ENCODE peak calls at places on chromosome 7, in nine cellular contexts. P is T-helper 17 cell, E is OCI-LY7, Q is HTR-8/SVneo, M is Caco-2, G is glutamatergic neuron, T is C1 segment of cervical spinal cord, Y is AG09319, B is NAMALWA. R is an unnamed sample.

GRCh38 chr7:7272294-7272693 is 90.0 kb downstream of the C1GALT1 start:
- DNase-seq in P (no peak), E (no peak), Q (no peak), M (no peak), G (no peak), T (no peak), Y (no peak), B (no peak), R (no peak)

GRCh38 chr7:66697451-66698438 is 42.8 kb upstream of the RABGEF1 start:
- DNase-seq in P (no peak), E (no peak), Q (no peak), M (no peak), G (no peak), T (peak), Y (no peak), B (no peak), R (no peak)

GRCh38 chr7:22202141-22202540 is 154.8 kb downstream of the RAPGEF5 start:
- DNase-seq in P (no peak), E (no peak), Q (no peak), M (no peak), G (no peak), T (no peak), Y (no peak), B (no peak), R (no peak)

GRCh38 chr7:100640438-100641410 is 628 bp downstream of the TFR2 start:
- DNase-seq in P (no peak), E (no peak), Q (no peak), M (no peak), G (no peak), T (no peak), Y (no peak), B (no peak), R (no peak)

GRCh38 chr7:129951076-129952011 is 1.4 kb downstream of the UBE2H start:
- DNase-seq in P (no peak), E (peak), Q (no peak), M (no peak), G (no peak), T (peak), Y (no peak), B (peak), R (peak)

GRCh38 chr7:34133983-34134782 is 228.8 kb downstream of the BMPER start:
- DNase-seq in P (no peak), E (peak), Q (peak), M (peak), G (peak), T (no peak), Y (peak), B (peak), R (peak)

GRCh38 chr7:110790992-110791391 is 299.9 kb upstream of the LRRN3 start:
- DNase-seq in P (no peak), E (no peak), Q (no peak), M (no peak), G (no peak), T (no peak), Y (no peak), B (no peak), R (no peak)

GRCh38 chr7:35878356-35878755 is 77.5 kb downstream of the SEPTIN7 start:
- DNase-seq in P (no peak), E (no peak), Q (no peak), M (no peak), G (no peak), T (no peak), Y (no peak), B (no peak), R (no peak)

GRCh38 chr7:17369686-17370426 is 71.4 kb downstream of the AHR start:
- DNase-seq in P (no peak), E (no peak), Q (peak), M (peak), G (no peak), T (no peak), Y (peak), B (no peak), R (peak)

GRCh38 chr7:74231232-74231590 is 21.4 kb downstream of the LAT2 start:
- DNase-seq in P (no peak), E (peak), Q (no peak), M (no peak), G (no peak), T (no peak), Y (no peak), B (no peak), R (no peak)

GRCh38 chr7:157434701-157435100 is 97.9 kb downstream of the DNAJB6 start:
- DNase-seq in P (no peak), E (no peak), Q (no peak), M (no peak), G (no peak), T (no peak), Y (no peak), B (no peak), R (no peak)

GRCh38 chr7:157586426-157586955 is 249.7 kb downstream of the DNAJB6 start:
- DNase-seq in P (no peak), E (no peak), Q (no peak), M (no peak), G (no peak), T (no peak), Y (no peak), B (no peak), R (no peak)

GRCh38 chr7:148719753-148720152 is 21.1 kb downstream of the CUL1 start:
- DNase-seq in P (no peak), E (no peak), Q (no peak), M (no peak), G (no peak), T (no peak), Y (no peak), B (no peak), R (no peak)

GRCh38 chr7:112204776-112205347 is 1.3 kb downstream of the DOCK4 start:
- DNase-seq in P (no peak), E (peak), Q (no peak), M (no peak), G (no peak), T (no peak), Y (no peak), B (peak), R (no peak)

GRCh38 chr7:1450431-1450830 is 8.8 kb downstream of the MICALL2 start:
- DNase-seq in P (no peak), E (no peak), Q (no peak), M (no peak), G (no peak), T (no peak), Y (no peak), B (no peak), R (no peak)

GRCh38 chr7:40873248-40873647 is 738.4 kb downstream of the SUGCT start:
- DNase-seq in P (no peak), E (no peak), Q (no peak), M (no peak), G (no peak), T (no peak), Y (no peak), B (no peak), R (no peak)

GRCh38 chr7:142459557-142459963 is 201.7 kb upstream of the PRSS58 start:
- DNase-seq in P (no peak), E (peak), Q (no peak), M (peak), G (no peak), T (no peak), Y (peak), B (peak), R (peak)

GRCh38 chr7:2587134-2587533 is 28.4 kb downstream of the IQCE start:
- DNase-seq in P (no peak), E (no peak), Q (no peak), M (no peak), G (no peak), T (no peak), Y (no peak), B (no peak), R (no peak)

GRCh38 chr7:55343860-55344606 is 21.1 kb upstream of the LANCL2 start:
- DNase-seq in P (no peak), E (no peak), Q (no peak), M (no peak), G (no peak), T (no peak), Y (no peak), B (no peak), R (peak)

GRCh38 chr7:81280531-81280930 is 361.7 kb upstream of the SEMA3C start:
- DNase-seq in P (no peak), E (no peak), Q (no peak), M (no peak), G (no peak), T (no peak), Y (no peak), B (no peak), R (no peak)

GRCh38 chr7:113880467-113881040 is 38.3 kb downstream of the PPP1R3A start:
- DNase-seq in P (no peak), E (no peak), Q (no peak), M (no peak), G (no peak), T (no peak), Y (no peak), B (no peak), R (no peak)

GRCh38 chr7:27199820-27200760 is at the start of gene HOXA13:
- DNase-seq in P (no peak), E (peak), Q (peak), M (peak), G (peak), T (no peak), Y (no peak), B (peak), R (peak)

GRCh38 chr7:28815369-28815927 is 142.7 kb downstream of the TRIL start:
- DNase-seq in P (no peak), E (no peak), Q (no peak), M (no peak), G (no peak), T (no peak), Y (no peak), B (no peak), R (no peak)

GRCh38 chr7:6172331-6173295 is 99.8 kb downstream of the CYTH3 start:
- DNase-seq in P (no peak), E (no peak), Q (no peak), M (no peak), G (no peak), T (no peak), Y (no peak), B (no peak), R (no peak)

GRCh38 chr7:25965405-25966123 is 186.4 kb upstream of the NFE2L3 start:
- DNase-seq in P (no peak), E (no peak), Q (no peak), M (no peak), G (no peak), T (no peak), Y (no peak), B (no peak), R (no peak)

R was measured in GM23338.